ENCODE peak calls at places on chromosomes 3 and 15, in four cellular contexts. G, W, F and Z are unnamed samples. For H3K4me1, the result is how much of the 10 kb centered on the place peaks cover.

GRCh38 chr3:157089455-157090221 is 70.3 kb downstream of the CCNL1 start:
- DNase-seq in G (no peak), W (peak), F (peak), Z (peak)

GRCh38 chr15:96058103-96058851 is 272.2 kb upstream of the NR2F2 start:
- DNase-seq in G (no peak), W (no peak), F (no peak), Z (no peak)

GRCh38 chr3:152556731-152557254 is 278.1 kb upstream of the P2RY1 start:
- DNase-seq in G (no peak), W (no peak), F (peak), Z (no peak)

GRCh38 chr3:15434756-15435155 is 7.4 kb downstream of the EAF1 start:
- DNase-seq in G (no peak), W (no peak), F (no peak), Z (no peak)

GRCh38 chr15:77693576-77693975 is 60.9 kb upstream of the LINGO1 start:
- DNase-seq in G (no peak), W (no peak), F (no peak), Z (no peak)

GRCh38 chr3:12875857-12876451 is 34.6 kb upstream of the RPL32 start:
- DNase-seq in G (no peak), W (no peak), F (no peak), Z (no peak)

GRCh38 chr15:90309050-90309449 is 43.0 kb upstream of the ZNF774 start:
- DNase-seq in G (no peak), W (no peak), F (no peak), Z (no peak)

GRCh38 chr15:55196011-55196410 is 730 bp downstream of the RSL24D1 start:
- DNase-seq in G (no peak), W (no peak), F (peak), Z (no peak)

GRCh38 chr15:74179101-74179841 is 5.8 kb downstream of the ISLR start:
- DNase-seq in G (peak), W (no peak), F (peak), Z (no peak)

GRCh38 chr3:10085738-10086137 is 22.3 kb downstream of the FANCD2OS start:
- DNase-seq in G (no peak), W (no peak), F (no peak), Z (no peak)

GRCh38 chr15:70523634-70524033 is 239.7 kb downstream of the UACA start:
- DNase-seq in G (no peak), W (no peak), F (no peak), Z (no peak)

GRCh38 chr15:89630974-89631901 is 24.0 kb downstream of the KIF7 start:
- DNase-seq in G (no peak), W (no peak), F (no peak), Z (peak)

GRCh38 chr3:53921296-53921695 is 29.6 kb upstream of the SELENOK start:
- DNase-seq in G (no peak), W (no peak), F (peak), Z (no peak)

GRCh38 chr15:40325188-40325587 is 1.7 kb downstream of the INAFM2 start:
- DNase-seq in G (no peak), W (no peak), F (peak), Z (no peak)
- H3K4me1 ChIP-seq in G (under half), W (under half), F (under half), Z (under half)

GRCh38 chr3:78459751-78460150 is 1308.0 kb downstream of the ROBO1 start:
- DNase-seq in G (no peak), W (no peak), F (no peak), Z (no peak)

DNA sequence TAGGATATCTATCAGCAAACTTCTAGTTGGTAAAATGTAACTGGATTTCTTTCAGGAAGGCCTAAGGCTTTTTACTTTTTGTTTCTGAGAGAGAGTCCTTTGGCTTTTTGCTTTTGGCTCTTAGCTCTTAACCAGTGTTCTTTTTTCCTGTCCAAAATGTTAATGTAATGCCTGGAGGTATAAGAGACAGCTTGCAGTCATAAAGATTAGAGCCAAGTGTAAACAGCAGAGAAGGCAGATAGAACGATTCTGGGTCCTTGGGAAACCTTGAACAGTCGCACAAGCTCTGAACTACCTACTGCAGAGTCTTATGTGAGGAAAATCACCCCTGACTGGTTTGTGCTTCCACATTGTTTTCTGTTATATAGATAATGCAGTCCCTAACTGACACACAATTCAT is 1312.1 kb downstream of the ROBO1 start:
- DNase-seq in G (no peak), W (no peak), F (no peak), Z (no peak)
- H3K4me1 ChIP-seq in G (under half), W (under half), F (under half), Z (under half)

GRCh38 chr3:107600784-107601183 is 78.0 kb downstream of the BBX start:
- DNase-seq in G (no peak), W (no peak), F (no peak), Z (no peak)
- H3K4me1 ChIP-seq in G (under half), W (under half), F (under half), Z (under half)

GRCh38 chr3:112089956-112090898 is 4.0 kb downstream of the C3orf52 start:
- DNase-seq in G (no peak), W (no peak), F (no peak), Z (no peak)
- H3K4me1 ChIP-seq in G (under half), W (under half), F (under half), Z (under half)

GRCh38 chr15:63054985-63055384 is 12.4 kb downstream of the TPM1 start:
- DNase-seq in G (no peak), W (no peak), F (no peak), Z (no peak)
- H3K4me1 ChIP-seq in G (under half), W (under half), F (under half), Z (under half)

GRCh38 chr15:101206173-101206572 is 45.7 kb downstream of the CHSY1 start:
- DNase-seq in G (no peak), W (peak), F (peak), Z (peak)
- H3K4me1 ChIP-seq in G (under half), W (under half), F (under half), Z (under half)